ENCODE peak calls at places on chromosome 16, in five cellular contexts. F is neuronal stem cell, E is GM04504, X is amniotic stem cell, H is nucleus accumbens. R is an unnamed sample.

GRCh38 chr16:85364323-85365040 is 248.6 kb upstream of the GSE1 start:
- DNase-seq in X (peak), F (no peak), E (no peak), H (no peak), R (no peak)

GRCh38 chr16:50396770-50397525 is 28.2 kb upstream of the BRD7 start:
- DNase-seq in E (no peak), H (no peak), X (no peak), F (no peak), R (no peak)

GRCh38 chr16:88591577-88592021 is 21.4 kb downstream of the ZC3H18 start:
- DNase-seq in E (no peak), F (no peak), X (no peak), H (no peak), R (no peak)

GRCh38 chr16:77961811-77962210 is 60.5 kb upstream of the CLEC3A start:
- DNase-seq in H (no peak), F (no peak), E (peak), X (no peak), R (no peak)

GRCh38 chr16:66459878-66460277 is 32.8 kb downstream of the BEAN1 start:
- DNase-seq in X (no peak), H (no peak), E (no peak), F (no peak), R (no peak)

GRCh38 chr16:56911771-56912541 is 20.0 kb upstream of the HERPUD1 start:
- DNase-seq in H (no peak), F (no peak), X (no peak), E (no peak), R (peak)

GRCh38 chr16:30428055-30428454 is 1.8 kb downstream of the DCTPP1 start:
- DNase-seq in F (no peak), X (no peak), H (no peak), E (no peak), R (no peak)

GRCh38 chr16:49488336-49488735 is 114.7 kb downstream of the C16orf78 start:
- DNase-seq in H (no peak), F (no peak), E (no peak), X (no peak), R (no peak)

GRCh38 chr16:48384982-48385271 is 286 bp downstream of the SIAH1 start:
- DNase-seq in X (no peak), E (no peak), H (no peak), F (no peak), R (no peak)

GRCh38 chr16:82625066-82625968 is 1.5 kb upstream of the CDH13 start:
- DNase-seq in X (no peak), E (no peak), H (no peak), F (no peak), R (no peak)

GRCh38 chr16:86447228-86447627 is 63.1 kb upstream of the FOXF1 start:
- DNase-seq in H (no peak), X (no peak), F (no peak), E (no peak), R (no peak)